ENCODE peak calls at places on chromosomes 16 and 17, in eight cellular contexts. Q is posterior cingulate gyrus, N is GM12865, H is AG09319, L is HTR-8/SVneo, Y is NCI-H82, J is T-helper 1 cell, P is C1 segment of cervical spinal cord. D is an unnamed sample.

GRCh38 chr16:50368410-50369132 is at the start of gene BRD7:
- DNase-seq in Q (peak; percentile 59), N (peak; percentile 81), H (no peak), L (peak; percentile 55), Y (peak; percentile 73), J (peak; percentile 74), P (peak; percentile 50), D (peak; percentile 62)

GRCh38 chr16:71179569-71179968 is 51.0 kb downstream of the HYDIN start:
- DNase-seq in Q (no peak), N (no peak), H (no peak), L (no peak), Y (no peak), J (no peak), P (no peak), D (no peak)

GRCh38 chr16:70428178-70428998 is 10.5 kb downstream of the ST3GAL2 start:
- DNase-seq in Q (peak; percentile 58), N (peak; percentile 93), H (peak; percentile 81), L (peak; percentile 97), Y (peak; percentile 91), J (no peak), P (peak; percentile 42), D (peak; percentile 82)

GRCh38 chr16:81616321-81617020 is 162.6 kb upstream of the PLCG2 start:
- DNase-seq in Q (peak; percentile 57), N (peak; percentile 82), H (no peak), L (no peak), Y (no peak), J (peak; percentile 55), P (no peak), D (no peak)

GRCh38 chr16:88387941-88388627 is 5.3 kb downstream of the ZNF469 start:
- DNase-seq in Q (no peak), N (no peak), H (no peak), L (no peak), Y (no peak), J (no peak), P (no peak), D (peak; percentile 92)

GRCh38 chr16:84190731-84191388 is at the start of gene ADAD2:
- DNase-seq in Q (no peak), N (no peak), H (no peak), L (no peak), Y (no peak), J (no peak), P (no peak), D (no peak)

GRCh38 chr16:87926246-87927194 is 9.8 kb downstream of the CA5A start:
- DNase-seq in Q (no peak), N (peak; percentile 39), H (no peak), L (no peak), Y (no peak), J (no peak), P (no peak), D (no peak)

GRCh38 chr17:7167832-7168231 is 11.3 kb downstream of the ASGR1 start:
- DNase-seq in Q (no peak), N (no peak), H (no peak), L (no peak), Y (no peak), J (no peak), P (no peak), D (no peak)

GRCh38 chr16:50683689-50684374 is 2.7 kb upstream of the SNX20 start:
- DNase-seq in Q (no peak), N (peak; percentile 92), H (no peak), L (no peak), Y (no peak), J (no peak), P (no peak), D (no peak)

GRCh38 chr17:75011788-75012319 is 616 bp upstream of the MRPL58 start:
- DNase-seq in Q (peak; percentile 67), N (no peak), H (no peak), L (no peak), Y (peak; percentile 72), J (no peak), P (no peak), D (no peak)

GRCh38 chr16:71807905-71808592 is 585 bp downstream of the AP1G1 start:
- DNase-seq in Q (peak; percentile 5), N (no peak), H (no peak), L (peak; percentile 44), Y (peak; percentile 38), J (peak; percentile 32), P (no peak), D (no peak)

GRCh38 chr16:83481589-83481988 is 326.2 kb upstream of the HSBP1 start:
- DNase-seq in Q (no peak), N (no peak), H (no peak), L (no peak), Y (no peak), J (no peak), P (no peak), D (no peak)

GRCh38 chr16:89171216-89172170 is at the start of gene CDH15:
- DNase-seq in Q (peak; percentile 80), N (peak; percentile 98), H (peak; percentile 44), L (peak; percentile 84), Y (peak; percentile 97), J (peak; percentile 97), P (peak; percentile 48), D (peak; percentile 86)

GRCh38 chr16:23072084-23072599 is 77.1 kb downstream of the USP31 start:
- DNase-seq in Q (no peak), N (no peak), H (no peak), L (no peak), Y (no peak), J (no peak), P (peak; percentile 9), D (no peak)

GRCh38 chr17:70622382-70623260 is 453.3 kb downstream of the KCNJ2 start:
- DNase-seq in Q (peak; percentile 82), N (peak; percentile 14), H (no peak), L (peak; percentile 38), Y (peak; percentile 89), J (no peak), P (peak; percentile 6), D (peak; percentile 39)

GRCh38 chr16:67244387-67245188 is 2.7 kb downstream of the FHOD1 start:
- DNase-seq in Q (peak; percentile 42), N (peak; percentile 93), H (peak; percentile 38), L (peak; percentile 82), Y (peak; percentile 32), J (peak; percentile 69), P (no peak), D (peak; percentile 71)

GRCh38 chr17:2758870-2759269 is 9.4 kb upstream of the CCDC92B start:
- DNase-seq in Q (no peak), N (no peak), H (no peak), L (no peak), Y (no peak), J (no peak), P (no peak), D (no peak)

GRCh38 chr16:10383626-10384025 is 2.2 kb upstream of the ATF7IP2 start:
- DNase-seq in Q (no peak), N (no peak), H (no peak), L (no peak), Y (no peak), J (no peak), P (no peak), D (no peak)

GRCh38 chr16:31701734-31702133 is 171.9 kb upstream of the ZNF267 start:
- DNase-seq in Q (no peak), N (no peak), H (no peak), L (no peak), Y (no peak), J (no peak), P (no peak), D (no peak)

GRCh38 chr16:81136331-81137011 is 40.3 kb upstream of the GCSH start:
- DNase-seq in Q (peak; percentile 71), N (no peak), H (no peak), L (no peak), Y (no peak), J (no peak), P (no peak), D (no peak)

GRCh38 chr16:20903889-20904506 is 3.4 kb downstream of the LYRM1 start:
- DNase-seq in Q (no peak), N (no peak), H (no peak), L (no peak), Y (no peak), J (no peak), P (no peak), D (no peak)

GRCh38 chr17:48153711-48154642 is 46.4 kb downstream of the SNX11 start:
- DNase-seq in Q (no peak), N (peak; percentile 47), H (no peak), L (peak; percentile 64), Y (peak; percentile 75), J (no peak), P (no peak), D (peak; percentile 64)

GRCh38 chr17:62666801-62667591 is 39.5 kb downstream of the MRC2 start:
- DNase-seq in Q (no peak), N (no peak), H (no peak), L (no peak), Y (no peak), J (no peak), P (no peak), D (no peak)

GRCh38 chr17:81512984-81513668 is 527 bp upstream of the ACTG1 start:
- DNase-seq in Q (peak; percentile 54), N (peak; percentile 85), H (no peak), L (no peak), Y (peak; percentile 75), J (peak; percentile 47), P (peak; percentile 60), D (peak; percentile 74)

GRCh38 chr17:62405451-62405850 is 18.2 kb upstream of the METTL2A start:
- DNase-seq in Q (no peak), N (no peak), H (no peak), L (no peak), Y (no peak), J (no peak), P (no peak), D (no peak)

GRCh38 chr17:6596511-6596910 is 40.2 kb upstream of the PITPNM3 start:
- DNase-seq in Q (no peak), N (no peak), H (no peak), L (no peak), Y (no peak), J (no peak), P (no peak), D (no peak)

GRCh38 chr16:11755022-11755760 is 12.5 kb upstream of the TXNDC11 start:
- DNase-seq in Q (no peak), N (no peak), H (no peak), L (no peak), Y (no peak), J (no peak), P (no peak), D (no peak)

GRCh38 chr17:81039854-81040758 is 5.2 kb downstream of the BAIAP2 start:
- DNase-seq in Q (no peak), N (no peak), H (no peak), L (peak; percentile 66), Y (peak; percentile 45), J (no peak), P (no peak), D (peak; percentile 53)

GRCh38 chr17:48544356-48545021 is 420 bp downstream of the HOXB2 start:
- DNase-seq in Q (no peak), N (no peak), H (no peak), L (peak; percentile 64), Y (peak; percentile 17), J (peak; percentile 32), P (no peak), D (no peak)

GRCh38 chr16:31134091-31134571 is 1.4 kb downstream of the PRSS8 start:
- DNase-seq in Q (no peak), N (no peak), H (no peak), L (no peak), Y (no peak), J (no peak), P (no peak), D (peak; percentile 64)

GRCh38 chr17:73099504-73099903 is 7.0 kb upstream of the SLC39A11 start:
- DNase-seq in Q (no peak), N (no peak), H (no peak), L (no peak), Y (no peak), J (no peak), P (no peak), D (no peak)

GRCh38 chr17:59845595-59846390 is 47.0 kb downstream of the TUBD1 start:
- DNase-seq in Q (peak; percentile 5), N (peak; percentile 73), H (peak; percentile 49), L (no peak), Y (peak; percentile 88), J (no peak), P (no peak), D (peak; percentile 84)

GRCh38 chr16:56462064-56462796 is 10.9 kb downstream of the OGFOD1 start:
- DNase-seq in Q (no peak), N (no peak), H (no peak), L (no peak), Y (no peak), J (no peak), P (no peak), D (no peak)

GRCh38 chr17:63475491-63476412 is 1.1 kb upstream of the ACE start:
- DNase-seq in Q (no peak), N (no peak), H (no peak), L (no peak), Y (peak; percentile 58), J (no peak), P (no peak), D (no peak)

D was measured in PC-9.